ENCODE peak calls at places on chromosome 9, in six cellular contexts. F, Y, K, P, O and H are unnamed samples. For H3K36me3 and H3K9me3, the result is how much of the 10 kb centered on the place peaks cover.

GRCh38 chr9:134320916-134321570 is 5.2 kb upstream of the RXRA start:
- DNase-seq in F (peak), O (no peak), K (no peak), Y (peak), P (no peak), H (peak)

GRCh38 chr9:33690156-33690908 is 105.0 kb upstream of the PRSS3 start:
- DNase-seq in O (no peak), F (no peak), P (no peak), Y (no peak), K (no peak), H (no peak)

GRCh38 chr9:35675732-35676392 is 2.1 kb downstream of the CA9 start:
- DNase-seq in Y (peak), F (no peak), P (no peak), O (no peak), K (no peak), H (peak)

GRCh38 chr9:91857291-91857781 is 92.7 kb downstream of the ROR2 start:
- DNase-seq in K (no peak), P (no peak), O (no peak), F (no peak), Y (no peak), H (peak)

GRCh38 chr9:134661791-134662142 is 20.2 kb downstream of the COL5A1 start:
- DNase-seq in K (no peak), P (no peak), O (peak), Y (no peak), F (peak), H (peak)

GRCh38 chr9:92610470-92611420 is 59.2 kb downstream of the IPPK start:
- DNase-seq in F (peak), O (no peak), P (no peak), Y (no peak), K (no peak), H (no peak)

GRCh38 chr9:134517069-134517680 is 124.4 kb upstream of the COL5A1 start:
- DNase-seq in O (no peak), P (no peak), Y (no peak), K (no peak), F (no peak), H (peak)

GRCh38 chr9:99040254-99040653 is 64.7 kb upstream of the TGFBR1 start:
- DNase-seq in P (no peak), K (no peak), F (no peak), Y (no peak), O (no peak), H (no peak)

GRCh38 chr9:104094534-104095020 is 468 bp downstream of the SMC2 start:
- DNase-seq in K (no peak), F (no peak), Y (no peak), P (no peak), O (no peak), H (no peak)

GRCh38 chr9:78029601-78030552 is 1.7 kb downstream of the GNAQ start:
- DNase-seq in Y (peak), P (peak), F (peak), K (no peak), O (peak), H (no peak)

GRCh38 chr9:99628843-99629242 is 192.8 kb upstream of the NR4A3 start:
- DNase-seq in O (no peak), K (no peak), P (no peak), F (no peak), Y (no peak), H (no peak)

GRCh38 chr9:33081128-33081851 is 4.8 kb upstream of the SMU1 start:
- DNase-seq in P (peak), F (peak), Y (no peak), O (peak), K (peak), H (no peak)

GRCh38 chr9:94867842-94868312 is 141.4 kb downstream of the AOPEP start:
- DNase-seq in F (no peak), K (no peak), P (no peak), O (peak), Y (no peak), H (no peak)

GRCh38 chr9:20321683-20322082 is 300.6 kb downstream of the MLLT3 start:
- DNase-seq in F (no peak), O (no peak), Y (no peak), P (peak), K (no peak), H (no peak)

GRCh38 chr9:6226696-6227095 is 11.1 kb downstream of the IL33 start:
- DNase-seq in P (no peak), K (no peak), O (no peak), F (no peak), Y (no peak), H (no peak)

GRCh38 chr9:121447341-121447834 is 52.3 kb downstream of the GGTA1 start:
- DNase-seq in K (no peak), F (no peak), P (no peak), O (no peak), Y (no peak), H (no peak)

GRCh38 chr9:134681061-134681661 is 39.6 kb downstream of the COL5A1 start:
- DNase-seq in O (no peak), P (no peak), K (no peak), F (peak), Y (no peak), H (peak)

GRCh38 chr9:71909887-71910601 is 949 bp downstream of the ABHD17B start:
- DNase-seq in P (peak), F (peak), Y (peak), K (no peak), O (peak), H (peak)

GRCh38 chr9:98315067-98315453 is 59.6 kb upstream of the TBC1D2 start:
- DNase-seq in K (no peak), P (no peak), Y (no peak), F (no peak), O (no peak), H (no peak)

GRCh38 chr9:91519520-91520270 is 96.1 kb upstream of the NFIL3 start:
- DNase-seq in Y (no peak), P (no peak), K (no peak), F (no peak), O (no peak), H (no peak)

GRCh38 chr9:124498499-124499146 is 8.6 kb downstream of the NR5A1 start:
- DNase-seq in P (no peak), Y (no peak), K (no peak), O (no peak), F (no peak), H (no peak)

GRCh38 chr9:131012396-131012917 is 3.5 kb downstream of the LAMC3 start:
- DNase-seq in O (no peak), P (no peak), F (no peak), K (no peak), Y (no peak), H (no peak)

GRCh38 chr9:29865764-29866313 is 2292.6 kb upstream of the C9orf72 start:
- DNase-seq in F (no peak), Y (no peak), P (no peak), O (no peak), K (no peak), H (no peak)

GRCh38 chr9:116959775-116960174 is 272.7 kb downstream of the TRIM32 start:
- DNase-seq in F (no peak), K (no peak), P (no peak), Y (no peak), O (no peak), H (peak)

GRCh38 chr9:114377046-114377445 is 10.7 kb downstream of the AKNA start:
- DNase-seq in Y (no peak), P (no peak), O (no peak), F (no peak), K (no peak), H (no peak)
- H3K36me3 ChIP-seq in Y (half or more), P (half or more), O (under half), F (under half), K (under half), H (under half)

DNA sequence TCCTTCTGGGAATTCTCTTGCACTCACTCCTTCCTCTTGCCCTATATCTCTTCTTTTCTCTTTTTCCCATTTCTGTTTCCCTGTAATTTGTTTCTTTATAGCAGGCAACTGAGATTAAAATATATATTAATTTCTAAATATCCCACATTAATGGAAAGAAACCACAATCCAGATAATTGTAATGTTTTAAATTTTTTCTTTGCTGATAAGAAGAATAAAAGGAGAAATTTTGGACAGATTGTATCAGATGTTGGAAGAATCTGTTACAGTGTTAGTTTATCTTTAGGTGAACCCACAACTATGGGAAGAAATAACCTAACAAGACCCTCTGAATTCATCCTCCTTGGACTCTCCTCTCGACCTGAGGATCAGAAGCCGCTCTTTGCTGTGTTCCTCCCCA is at the start of gene OR1L1:
- DNase-seq in K (no peak), Y (no peak), P (no peak), F (no peak), O (no peak), H (no peak)
- H3K9me3 ChIP-seq in K (under half), Y (under half), P (under half), F (under half), O (under half), H (under half)

GRCh38 chr9:137774775-137775386 is 102.7 kb upstream of the CACNA1B start:
- DNase-seq in O (no peak), P (no peak), K (no peak), F (no peak), Y (no peak), H (no peak)
- H3K36me3 ChIP-seq in O (under half), P (half or more), K (under half), F (under half), Y (half or more), H (under half)

GRCh38 chr9:40928803-40929487 is 199.5 kb downstream of the FOXD4L6 start:
- DNase-seq in F (no peak), P (no peak), Y (no peak), O (no peak), K (no peak), H (no peak)

GRCh38 chr9:40925149-40925548 is 203.3 kb downstream of the FOXD4L6 start:
- DNase-seq in P (no peak), Y (no peak), F (no peak), K (no peak), O (no peak), H (no peak)

GRCh38 chr9:40927851-40928802 is 200.4 kb downstream of the FOXD4L6 start:
- DNase-seq in O (no peak), F (no peak), P (no peak), Y (no peak), K (no peak), H (no peak)

GRCh38 chr9:40926404-40927259 is 201.8 kb downstream of the FOXD4L6 start:
- DNase-seq in Y (no peak), P (no peak), O (no peak), K (no peak), F (no peak), H (no peak)

DNA sequence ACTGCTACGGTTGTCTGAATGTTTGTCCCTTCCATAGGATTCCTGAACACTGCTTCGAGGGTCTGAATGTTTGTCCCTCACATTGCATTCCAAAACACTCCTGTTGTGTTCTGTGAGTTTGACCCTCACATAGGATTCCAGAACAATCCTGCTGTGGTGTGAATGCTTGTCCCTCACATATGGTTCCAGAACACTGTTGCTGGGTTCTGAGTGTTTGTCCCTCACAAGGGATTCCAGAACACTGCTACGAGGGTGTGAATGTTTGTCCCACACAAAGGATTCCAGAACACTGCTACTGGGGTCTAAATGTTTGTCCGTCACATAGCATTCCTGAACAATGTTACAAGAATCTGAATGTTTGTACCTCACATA is 201.2 kb downstream of the FOXD4L6 start:
- DNase-seq in O (no peak), K (no peak), F (no peak), Y (no peak), P (no peak), H (no peak)
- H3K9me3 ChIP-seq in O (under half), K (under half), F (half or more), Y (half or more), P (under half), H (under half)

DNA sequence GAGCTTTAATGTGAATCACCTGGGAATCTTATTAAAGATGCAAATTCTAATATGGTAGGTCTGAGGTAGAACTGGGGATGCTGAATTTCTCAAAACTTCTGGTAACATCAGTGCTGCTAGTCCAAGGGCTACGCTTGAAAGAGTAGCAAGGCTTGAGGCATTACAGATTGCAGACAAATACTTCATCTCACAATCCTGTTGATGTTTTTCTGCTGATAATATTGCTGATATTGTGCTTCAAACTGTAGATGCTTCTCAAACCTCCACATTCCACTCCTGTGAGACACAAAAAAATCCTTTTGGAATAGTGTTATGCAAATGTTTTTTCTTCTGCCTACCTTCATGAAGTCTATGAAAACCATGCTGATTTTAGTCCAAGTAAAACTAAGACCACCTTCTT is 139.5 kb downstream of the SAXO1 start:
- DNase-seq in P (no peak), F (no peak), Y (no peak), O (no peak), K (no peak), H (no peak)
- H3K36me3 ChIP-seq in P (under half), F (under half), Y (under half), O (under half), K (under half), H (under half)

GRCh38 chr9:119159386-119159785 is 209.8 kb downstream of the BRINP1 start:
- DNase-seq in Y (no peak), P (no peak), O (no peak), K (no peak), F (no peak), H (no peak)
- H3K9me3 ChIP-seq in Y (under half), P (under half), O (under half), K (under half), F (under half), H (under half)

DNA sequence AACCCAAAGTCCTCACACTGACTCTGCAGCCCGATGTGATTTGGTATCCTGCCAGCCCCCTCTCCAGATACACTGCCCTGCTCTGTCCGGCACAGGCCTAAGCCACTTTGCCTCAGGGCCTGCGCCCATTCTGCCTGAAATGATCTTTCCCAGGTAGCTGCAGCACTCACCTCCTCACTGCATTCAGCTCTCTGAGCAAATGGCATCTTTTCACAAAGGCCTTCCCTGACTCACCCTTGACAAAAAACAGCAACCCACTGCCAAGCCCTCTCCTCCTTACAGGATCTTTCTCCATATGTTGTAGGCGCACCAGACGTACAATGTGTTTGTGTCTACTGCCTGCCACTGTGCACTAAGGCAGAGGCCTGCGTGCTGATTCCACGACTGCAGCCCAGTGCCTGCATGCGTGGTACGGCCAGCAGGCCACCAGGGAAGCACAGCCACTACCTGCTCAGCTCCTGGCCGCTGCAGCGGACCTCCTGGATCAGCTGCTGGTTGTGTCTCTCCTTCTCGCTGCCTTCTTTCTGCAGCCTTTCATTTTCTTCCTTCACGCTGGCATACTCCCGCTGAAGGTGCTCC is 171.2 kb downstream of the CDK5RAP2 start:
- DNase-seq in K (no peak), F (no peak), P (no peak), Y (no peak), O (no peak), H (no peak)
- H3K36me3 ChIP-seq in K (under half), F (under half), P (half or more), Y (half or more), O (under half), H (under half)

GRCh38 chr9:96762562-96762961 is 15.3 kb downstream of the ZNF510 start:
- DNase-seq in F (no peak), O (no peak), K (no peak), Y (no peak), P (no peak), H (no peak)
- H3K9me3 ChIP-seq in F (half or more), O (half or more), K (under half), Y (half or more), P (under half), H (under half)

DNA sequence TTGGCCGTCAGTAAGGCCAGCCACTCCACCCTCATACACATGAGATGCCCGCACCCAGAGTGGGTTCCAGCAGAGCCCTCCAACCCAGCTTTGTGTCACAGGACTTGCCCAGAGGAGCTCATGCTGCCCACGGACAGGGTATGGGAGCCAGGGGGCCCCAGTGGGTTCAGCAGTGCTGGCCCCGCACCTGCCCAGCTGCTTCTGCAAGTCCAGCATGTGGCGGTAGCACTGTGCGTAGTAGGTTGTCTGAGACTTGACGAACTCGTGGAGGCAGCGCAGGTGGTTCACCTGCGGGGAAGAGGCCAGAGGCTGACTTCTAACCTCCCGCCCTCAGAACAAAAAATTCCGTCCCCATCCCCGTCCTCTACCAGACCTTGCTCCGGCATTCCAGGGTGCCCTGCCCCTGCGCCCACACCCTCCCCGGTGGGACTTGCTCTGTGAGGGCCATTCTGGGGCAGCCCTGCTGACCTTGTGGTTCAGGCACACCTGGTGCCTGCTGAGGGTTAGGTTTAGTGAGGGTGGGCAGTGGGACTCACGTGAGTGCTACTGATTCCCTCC is 18.5 kb downstream of the SH3GLB2 start:
- DNase-seq in Y (peak), K (no peak), P (no peak), F (no peak), O (no peak), H (no peak)
- H3K36me3 ChIP-seq in Y (half or more), K (under half), P (under half), F (under half), O (under half), H (under half)